ENCODE peak calls at places on chromosomes 16 and 17, in nine cellular contexts. One of them, this sample, is unnamed.

GRCh38 chr17:53796642-53797041 is 26.1 kb upstream of the KIF2B start:
- DNase-seq in breast epithelium: no peak
- DNase-seq in tibial nerve: no peak
- DNase-seq in MM.1S: no peak
- DNase-seq in heart left ventricle: no peak
- DNase-seq in uterus: no peak
- DNase-seq in CD4-positive, alpha-beta T cell: no peak
- DNase-seq in heart right ventricle: no peak
- DNase-seq in body of pancreas: no peak
- DNase-seq in this sample: no peak

GRCh38 chr16:8310816-8311215 is 279.5 kb downstream of the TMEM114 start:
- DNase-seq in breast epithelium: no peak
- DNase-seq in tibial nerve: no peak
- DNase-seq in MM.1S: no peak
- DNase-seq in heart left ventricle: no peak
- DNase-seq in uterus: no peak
- DNase-seq in CD4-positive, alpha-beta T cell: no peak
- DNase-seq in heart right ventricle: no peak
- DNase-seq in body of pancreas: no peak
- DNase-seq in this sample: no peak

GRCh38 chr16:85514295-85514600 is 98.9 kb upstream of the GSE1 start:
- DNase-seq in breast epithelium: no peak
- DNase-seq in tibial nerve: no peak
- DNase-seq in MM.1S: no peak
- DNase-seq in heart left ventricle: peak; percentile 84
- DNase-seq in uterus: no peak
- DNase-seq in CD4-positive, alpha-beta T cell: no peak
- DNase-seq in heart right ventricle: peak; percentile 80
- DNase-seq in body of pancreas: peak; percentile 93
- DNase-seq in this sample: no peak

GRCh38 chr16:81796035-81796434 is 16.9 kb downstream of the PLCG2 start:
- DNase-seq in breast epithelium: no peak
- DNase-seq in tibial nerve: no peak
- DNase-seq in MM.1S: peak; percentile 24
- DNase-seq in heart left ventricle: no peak
- DNase-seq in uterus: no peak
- DNase-seq in CD4-positive, alpha-beta T cell: no peak
- DNase-seq in heart right ventricle: no peak
- DNase-seq in body of pancreas: no peak
- DNase-seq in this sample: no peak

GRCh38 chr17:34367486-34368270 is 4.6 kb upstream of the CCL1 start:
- DNase-seq in breast epithelium: no peak
- DNase-seq in tibial nerve: no peak
- DNase-seq in MM.1S: no peak
- DNase-seq in heart left ventricle: no peak
- DNase-seq in uterus: no peak
- DNase-seq in CD4-positive, alpha-beta T cell: no peak
- DNase-seq in heart right ventricle: no peak
- DNase-seq in body of pancreas: no peak
- DNase-seq in this sample: no peak

GRCh38 chr17:5971969-5972368 is 98.2 kb upstream of the WSCD1 start:
- DNase-seq in breast epithelium: no peak
- DNase-seq in tibial nerve: no peak
- DNase-seq in MM.1S: no peak
- DNase-seq in heart left ventricle: no peak
- DNase-seq in uterus: no peak
- DNase-seq in CD4-positive, alpha-beta T cell: no peak
- DNase-seq in heart right ventricle: no peak
- DNase-seq in body of pancreas: no peak
- DNase-seq in this sample: no peak

GRCh38 chr17:40485851-40486512 is 15.4 kb downstream of the TNS4 start:
- DNase-seq in breast epithelium: peak; percentile 88
- DNase-seq in tibial nerve: peak; percentile 80
- DNase-seq in MM.1S: no peak
- DNase-seq in heart left ventricle: peak; percentile 45
- DNase-seq in uterus: peak; percentile 66
- DNase-seq in CD4-positive, alpha-beta T cell: peak; percentile 26
- DNase-seq in heart right ventricle: no peak
- DNase-seq in body of pancreas: no peak
- DNase-seq in this sample: no peak

GRCh38 chr16:22109258-22109898 is 17.0 kb downstream of the VWA3A start:
- DNase-seq in breast epithelium: no peak
- DNase-seq in tibial nerve: no peak
- DNase-seq in MM.1S: peak; percentile 85
- DNase-seq in heart left ventricle: no peak
- DNase-seq in uterus: no peak
- DNase-seq in CD4-positive, alpha-beta T cell: no peak
- DNase-seq in heart right ventricle: no peak
- DNase-seq in body of pancreas: no peak
- DNase-seq in this sample: no peak

DNA sequence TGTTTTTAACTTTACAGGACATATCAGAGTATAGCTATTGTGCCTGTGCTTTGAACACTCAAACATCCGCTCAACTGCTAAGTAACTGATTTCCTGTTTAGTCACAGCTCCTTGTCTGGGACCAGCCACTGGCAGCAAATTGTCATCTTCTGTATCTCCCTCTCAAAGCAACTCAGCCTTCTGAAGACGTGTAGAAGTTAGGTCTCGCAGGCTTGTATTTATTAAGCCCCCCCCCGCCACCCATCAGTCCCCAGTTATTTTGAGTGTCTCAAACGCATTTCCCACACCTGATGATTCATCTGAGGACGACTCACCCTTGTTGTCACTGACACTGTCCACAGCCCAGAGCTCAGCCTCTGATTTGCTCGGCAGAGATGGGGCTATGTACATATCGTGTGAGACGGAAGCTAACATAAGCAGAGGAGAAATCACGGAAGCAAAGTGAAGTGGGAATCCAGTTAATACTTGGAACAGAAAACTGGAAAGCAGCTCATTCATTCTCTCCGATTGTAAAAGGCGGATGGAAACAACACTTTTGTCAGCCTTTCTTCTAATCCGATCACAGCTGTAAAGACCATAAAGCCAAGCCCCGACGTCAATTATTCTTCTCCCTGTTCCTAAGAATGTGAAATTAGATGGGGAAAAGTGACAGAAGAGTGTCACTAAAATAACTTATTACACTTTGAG is 64.1 kb downstream of the PITPNC1 start:
- DNase-seq in breast epithelium: no peak
- DNase-seq in tibial nerve: no peak
- DNase-seq in MM.1S: no peak
- DNase-seq in heart left ventricle: no peak
- DNase-seq in uterus: no peak
- DNase-seq in CD4-positive, alpha-beta T cell: peak; percentile 80
- DNase-seq in heart right ventricle: peak; percentile 21
- DNase-seq in body of pancreas: no peak
- DNase-seq in this sample: peak; percentile 30
- H3K27ac ChIP-seq in breast epithelium: peak overlapping the region; percentile 49
- H3K27ac ChIP-seq in tibial nerve: no peak overlapping the region
- H3K27ac ChIP-seq in MM.1S: no peak overlapping the region
- H3K27ac ChIP-seq in heart left ventricle: peak overlapping the region; percentile 67
- H3K27ac ChIP-seq in uterus: no peak overlapping the region
- H3K27ac ChIP-seq in CD4-positive, alpha-beta T cell: peak overlapping the region; percentile 93
- H3K27ac ChIP-seq in heart right ventricle: peak overlapping the region; percentile 87
- H3K27ac ChIP-seq in body of pancreas: no peak overlapping the region
- H3K27ac ChIP-seq in this sample: peak overlapping the region; percentile 70

GRCh38 chr16:67657751-67658518 is 2.1 kb downstream of the ACD start:
- DNase-seq in breast epithelium: no peak
- DNase-seq in tibial nerve: no peak
- DNase-seq in MM.1S: no peak
- DNase-seq in heart left ventricle: no peak
- DNase-seq in uterus: no peak
- DNase-seq in CD4-positive, alpha-beta T cell: no peak
- DNase-seq in heart right ventricle: no peak
- DNase-seq in body of pancreas: no peak
- DNase-seq in this sample: no peak

GRCh38 chr16:67655363-67655762 is 4.7 kb downstream of the ACD start:
- DNase-seq in breast epithelium: no peak
- DNase-seq in tibial nerve: no peak
- DNase-seq in MM.1S: no peak
- DNase-seq in heart left ventricle: no peak
- DNase-seq in uterus: no peak
- DNase-seq in CD4-positive, alpha-beta T cell: no peak
- DNase-seq in heart right ventricle: no peak
- DNase-seq in body of pancreas: no peak
- DNase-seq in this sample: no peak

GRCh38 chr16:67657017-67657608 is 2.9 kb downstream of the ACD start:
- DNase-seq in breast epithelium: no peak
- DNase-seq in tibial nerve: no peak
- DNase-seq in MM.1S: no peak
- DNase-seq in heart left ventricle: no peak
- DNase-seq in uterus: no peak
- DNase-seq in CD4-positive, alpha-beta T cell: no peak
- DNase-seq in heart right ventricle: no peak
- DNase-seq in body of pancreas: no peak
- DNase-seq in this sample: no peak

GRCh38 chr16:67654069-67654911 is 5.8 kb downstream of the ACD start:
- DNase-seq in breast epithelium: no peak
- DNase-seq in tibial nerve: no peak
- DNase-seq in MM.1S: no peak
- DNase-seq in heart left ventricle: no peak
- DNase-seq in uterus: no peak
- DNase-seq in CD4-positive, alpha-beta T cell: no peak
- DNase-seq in heart right ventricle: no peak
- DNase-seq in body of pancreas: no peak
- DNase-seq in this sample: no peak

DNA sequence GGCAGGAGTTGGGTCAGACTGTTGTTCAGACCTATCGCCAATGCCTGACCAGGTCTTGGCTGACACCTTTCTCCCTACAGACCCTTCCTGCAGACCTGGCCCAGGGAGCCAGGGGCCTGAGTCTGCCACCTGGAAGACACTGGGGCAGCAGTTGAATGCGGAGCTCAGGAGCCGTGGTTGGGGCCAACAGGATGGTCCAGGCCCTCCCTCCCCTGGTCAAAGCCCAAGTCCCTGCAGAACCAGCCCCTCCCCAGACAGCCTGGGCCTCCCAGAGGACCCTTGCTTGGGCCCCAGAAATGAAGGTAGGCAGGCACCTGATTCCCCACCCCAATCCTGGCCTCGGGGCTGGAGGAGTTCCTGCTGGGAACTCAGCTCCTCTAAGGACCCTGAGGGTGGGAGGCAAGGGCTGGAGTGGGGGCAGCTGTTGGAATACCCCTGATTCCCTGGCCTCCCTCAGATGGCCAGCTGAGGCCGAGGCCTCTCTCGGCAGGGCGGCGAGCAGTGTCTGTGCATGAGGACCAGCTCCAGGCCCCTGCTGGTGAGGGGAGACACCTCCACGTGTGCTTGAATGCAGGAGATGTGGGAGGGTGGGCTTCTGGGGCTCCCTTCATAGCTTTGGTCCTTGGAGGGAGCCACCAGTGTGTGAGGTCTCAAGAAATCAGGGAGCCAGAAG is 3.6 kb downstream of the ACD start:
- DNase-seq in breast epithelium: no peak
- DNase-seq in tibial nerve: no peak
- DNase-seq in MM.1S: no peak
- DNase-seq in heart left ventricle: no peak
- DNase-seq in uterus: no peak
- DNase-seq in CD4-positive, alpha-beta T cell: no peak
- DNase-seq in heart right ventricle: no peak
- DNase-seq in body of pancreas: no peak
- DNase-seq in this sample: no peak
- TF ChIP-seq CTCF in breast epithelium: no peak
- TF ChIP-seq CTCF in tibial nerve: no peak
- TF ChIP-seq CTCF in MM.1S: no peak
- TF ChIP-seq CTCF in heart left ventricle: no peak
- TF ChIP-seq CTCF in uterus: no peak
- TF ChIP-seq CTCF in CD4-positive, alpha-beta T cell: no peak
- TF ChIP-seq CTCF in heart right ventricle: no peak
- TF ChIP-seq CTCF in body of pancreas: no peak
- TF ChIP-seq CTCF in this sample: no peak

GRCh38 chr16:29699324-29700219 is 20.6 kb downstream of the QPRT start:
- DNase-seq in breast epithelium: no peak
- DNase-seq in tibial nerve: no peak
- DNase-seq in MM.1S: no peak
- DNase-seq in heart left ventricle: no peak
- DNase-seq in uterus: no peak
- DNase-seq in CD4-positive, alpha-beta T cell: no peak
- DNase-seq in heart right ventricle: no peak
- DNase-seq in body of pancreas: no peak
- DNase-seq in this sample: no peak

GRCh38 chr16:29701214-29701555 is 22.2 kb downstream of the QPRT start:
- DNase-seq in breast epithelium: no peak
- DNase-seq in tibial nerve: no peak
- DNase-seq in MM.1S: no peak
- DNase-seq in heart left ventricle: no peak
- DNase-seq in uterus: no peak
- DNase-seq in CD4-positive, alpha-beta T cell: no peak
- DNase-seq in heart right ventricle: no peak
- DNase-seq in body of pancreas: no peak
- DNase-seq in this sample: no peak

GRCh38 chr16:29705030-29705429 is 26.1 kb downstream of the QPRT start:
- DNase-seq in breast epithelium: no peak
- DNase-seq in tibial nerve: no peak
- DNase-seq in MM.1S: no peak
- DNase-seq in heart left ventricle: no peak
- DNase-seq in uterus: no peak
- DNase-seq in CD4-positive, alpha-beta T cell: no peak
- DNase-seq in heart right ventricle: no peak
- DNase-seq in body of pancreas: no peak
- DNase-seq in this sample: no peak

GRCh38 chr16:29700253-29700987 is 21.4 kb downstream of the QPRT start:
- DNase-seq in breast epithelium: peak; percentile 56
- DNase-seq in tibial nerve: peak; percentile 38
- DNase-seq in MM.1S: peak; percentile 66
- DNase-seq in heart left ventricle: peak; percentile 85
- DNase-seq in uterus: peak; percentile 63
- DNase-seq in CD4-positive, alpha-beta T cell: peak; percentile 67
- DNase-seq in heart right ventricle: peak; percentile 74
- DNase-seq in body of pancreas: peak; percentile 76
- DNase-seq in this sample: peak; percentile 73

GRCh38 chr16:29702307-29702706 is 23.3 kb downstream of the QPRT start:
- DNase-seq in breast epithelium: no peak
- DNase-seq in tibial nerve: no peak
- DNase-seq in MM.1S: peak; percentile 30
- DNase-seq in heart left ventricle: no peak
- DNase-seq in uterus: no peak
- DNase-seq in CD4-positive, alpha-beta T cell: no peak
- DNase-seq in heart right ventricle: no peak
- DNase-seq in body of pancreas: no peak
- DNase-seq in this sample: no peak
- H3K27ac ChIP-seq in breast epithelium: no peak overlapping the region
- H3K27ac ChIP-seq in tibial nerve: no peak overlapping the region
- H3K27ac ChIP-seq in MM.1S: peak overlapping the region; percentile 72
- H3K27ac ChIP-seq in heart left ventricle: no peak overlapping the region
- H3K27ac ChIP-seq in uterus: no peak overlapping the region
- H3K27ac ChIP-seq in CD4-positive, alpha-beta T cell: peak overlapping the region; percentile 85
- H3K27ac ChIP-seq in heart right ventricle: peak overlapping the region; percentile 54
- H3K27ac ChIP-seq in body of pancreas: no peak overlapping the region
- H3K27ac ChIP-seq in this sample: no peak overlapping the region

GRCh38 chr17:49705254-49705653 is 2.5 kb downstream of the SLC35B1 start:
- DNase-seq in breast epithelium: no peak
- DNase-seq in tibial nerve: no peak
- DNase-seq in MM.1S: no peak
- DNase-seq in heart left ventricle: no peak
- DNase-seq in uterus: no peak
- DNase-seq in CD4-positive, alpha-beta T cell: no peak
- DNase-seq in heart right ventricle: no peak
- DNase-seq in body of pancreas: no peak
- DNase-seq in this sample: no peak

GRCh38 chr17:49699967-49700575 is 7.7 kb downstream of the SLC35B1 start:
- DNase-seq in breast epithelium: no peak
- DNase-seq in tibial nerve: no peak
- DNase-seq in MM.1S: no peak
- DNase-seq in heart left ventricle: no peak
- DNase-seq in uterus: no peak
- DNase-seq in CD4-positive, alpha-beta T cell: no peak
- DNase-seq in heart right ventricle: peak; percentile 55
- DNase-seq in body of pancreas: no peak
- DNase-seq in this sample: no peak

GRCh38 chr17:49707246-49707607 is 537 bp downstream of the SLC35B1 start:
- DNase-seq in breast epithelium: no peak
- DNase-seq in tibial nerve: no peak
- DNase-seq in MM.1S: peak; percentile 27
- DNase-seq in heart left ventricle: no peak
- DNase-seq in uterus: no peak
- DNase-seq in CD4-positive, alpha-beta T cell: no peak
- DNase-seq in heart right ventricle: no peak
- DNase-seq in body of pancreas: no peak
- DNase-seq in this sample: no peak

GRCh38 chr17:49700956-49701355 is 6.8 kb downstream of the SLC35B1 start:
- DNase-seq in breast epithelium: no peak
- DNase-seq in tibial nerve: no peak
- DNase-seq in MM.1S: no peak
- DNase-seq in heart left ventricle: no peak
- DNase-seq in uterus: no peak
- DNase-seq in CD4-positive, alpha-beta T cell: no peak
- DNase-seq in heart right ventricle: no peak
- DNase-seq in body of pancreas: no peak
- DNase-seq in this sample: no peak

GRCh38 chr17:49703557-49704277 is 4.0 kb downstream of the SLC35B1 start:
- DNase-seq in breast epithelium: peak; percentile 68
- DNase-seq in tibial nerve: no peak
- DNase-seq in MM.1S: peak; percentile 35
- DNase-seq in heart left ventricle: no peak
- DNase-seq in uterus: no peak
- DNase-seq in CD4-positive, alpha-beta T cell: no peak
- DNase-seq in heart right ventricle: no peak
- DNase-seq in body of pancreas: no peak
- DNase-seq in this sample: peak; percentile 37
- TF ChIP-seq CTCF in breast epithelium: peak; percentile 52
- TF ChIP-seq CTCF in tibial nerve: peak; percentile 12
- TF ChIP-seq CTCF in MM.1S: peak; percentile 52
- TF ChIP-seq CTCF in heart left ventricle: peak; percentile 63
- TF ChIP-seq CTCF in uterus: no peak
- TF ChIP-seq CTCF in CD4-positive, alpha-beta T cell: peak; percentile 26
- TF ChIP-seq CTCF in heart right ventricle: peak; percentile 17
- TF ChIP-seq CTCF in body of pancreas: no peak
- TF ChIP-seq CTCF in this sample: peak; percentile 20